ENCODE peak calls at places on chromosomes 13 and 19, in four cellular contexts. One of them, this sample, is unnamed.

GRCh38 chr13:37109080-37109678 is 3.7 kb upstream of the CSNK1A1L start:
- DNase-seq in kidney: no peak
- DNase-seq in uterus: no peak
- DNase-seq in breast epithelium: no peak
- DNase-seq in this sample: no peak

GRCh38 chr13:113034451-113035208 is 65.6 kb downstream of the MCF2L start:
- DNase-seq in kidney: peak; percentile 68
- DNase-seq in uterus: peak; percentile 55
- DNase-seq in breast epithelium: no peak
- DNase-seq in this sample: peak; percentile 53

GRCh38 chr13:109785141-109785891 is 1.1 kb downstream of the IRS2 start:
- DNase-seq in kidney: peak; percentile 89
- DNase-seq in uterus: peak; percentile 46
- DNase-seq in breast epithelium: no peak
- DNase-seq in this sample: peak; percentile 53

GRCh38 chr13:68995972-68996670 is 1111.5 kb upstream of the ATXN8OS start:
- DNase-seq in kidney: no peak
- DNase-seq in uterus: no peak
- DNase-seq in breast epithelium: no peak
- DNase-seq in this sample: no peak

GRCh38 chr13:76067850-76068249 is 431.7 kb downstream of the LMO7 start:
- DNase-seq in kidney: no peak
- DNase-seq in uterus: no peak
- DNase-seq in breast epithelium: no peak
- DNase-seq in this sample: no peak

GRCh38 chr19:40241809-40242384 is 15.4 kb upstream of the CCNP start:
- DNase-seq in kidney: peak; percentile 66
- DNase-seq in uterus: peak; percentile 70
- DNase-seq in breast epithelium: no peak
- DNase-seq in this sample: peak; percentile 78

GRCh38 chr19:41457241-41457640 is 14.3 kb downstream of the ERICH4 start:
- DNase-seq in kidney: no peak
- DNase-seq in uterus: no peak
- DNase-seq in breast epithelium: no peak
- DNase-seq in this sample: no peak

GRCh38 chr13:25001807-25002206 is 94.1 kb upstream of the PABPC3 start:
- DNase-seq in kidney: no peak
- DNase-seq in uterus: no peak
- DNase-seq in breast epithelium: no peak
- DNase-seq in this sample: no peak

GRCh38 chr13:113539822-113540221 is 44.7 kb upstream of the TFDP1 start:
- DNase-seq in kidney: no peak
- DNase-seq in uterus: no peak
- DNase-seq in breast epithelium: peak; percentile 22
- DNase-seq in this sample: no peak

GRCh38 chr19:46466536-46467199 is 4.7 kb downstream of the PNMA8A start:
- DNase-seq in kidney: peak; percentile 84
- DNase-seq in uterus: peak; percentile 71
- DNase-seq in breast epithelium: no peak
- DNase-seq in this sample: no peak

GRCh38 chr13:99997702-99998219 is 16.2 kb downstream of the ZIC2 start:
- DNase-seq in kidney: no peak
- DNase-seq in uterus: no peak
- DNase-seq in breast epithelium: no peak
- DNase-seq in this sample: no peak

GRCh38 chr13:99993660-99994455 is 12.3 kb downstream of the ZIC2 start:
- DNase-seq in kidney: no peak
- DNase-seq in uterus: no peak
- DNase-seq in breast epithelium: no peak
- DNase-seq in this sample: no peak

GRCh38 chr13:99995104-99995502 is 13.5 kb downstream of the ZIC2 start:
- DNase-seq in kidney: no peak
- DNase-seq in uterus: no peak
- DNase-seq in breast epithelium: no peak
- DNase-seq in this sample: no peak

GRCh38 chr13:99996177-99996705 is 14.7 kb downstream of the ZIC2 start:
- DNase-seq in kidney: no peak
- DNase-seq in uterus: no peak
- DNase-seq in breast epithelium: no peak
- DNase-seq in this sample: no peak

DNA sequence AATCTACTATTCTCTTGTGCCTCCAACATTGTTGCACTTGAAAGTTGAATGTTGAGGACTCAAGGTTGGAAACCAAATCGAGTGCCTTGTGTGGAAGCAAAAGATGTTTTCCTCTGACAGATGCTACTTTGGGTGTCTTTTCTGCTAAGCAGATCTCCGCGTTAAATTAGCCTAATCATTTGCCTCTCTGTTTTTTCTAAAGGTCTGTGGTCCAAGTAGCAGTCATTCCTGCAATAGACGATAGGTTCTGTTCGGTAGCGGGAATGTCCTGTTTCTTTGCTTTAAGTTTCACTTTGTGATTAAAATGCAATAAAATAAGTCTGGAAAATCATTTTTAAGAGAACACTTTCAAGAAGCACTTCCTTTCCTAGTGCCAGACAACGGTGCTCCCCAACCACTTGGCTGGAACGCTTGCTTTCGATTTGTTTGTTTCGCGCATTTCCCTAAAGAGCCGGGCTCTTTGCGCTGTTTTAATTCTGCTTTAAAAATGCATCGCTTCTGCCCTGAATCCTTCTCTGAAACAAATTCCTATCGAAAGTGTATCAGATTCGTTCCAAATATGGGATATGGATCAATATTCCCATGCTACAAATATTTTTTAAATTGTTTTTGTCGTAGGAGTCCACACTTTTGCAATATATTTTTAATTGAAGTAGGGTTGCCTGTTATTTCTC is 14.1 kb downstream of the ZIC2 start:
- DNase-seq in kidney: no peak
- DNase-seq in uterus: no peak
- DNase-seq in breast epithelium: no peak
- DNase-seq in this sample: no peak
- H3K4me1 ChIP-seq in kidney: no peaks in the 10 kb centered on the region
- H3K4me1 ChIP-seq in uterus: no peaks in the 10 kb centered on the region
- H3K4me1 ChIP-seq in breast epithelium: no peaks in the 10 kb centered on the region
- H3K4me1 ChIP-seq in this sample: no peaks in the 10 kb centered on the region

GRCh38 chr13:21672811-21673591 is 2.1 kb downstream of the FGF9 start:
- DNase-seq in kidney: peak; percentile 78
- DNase-seq in uterus: no peak
- DNase-seq in breast epithelium: no peak
- DNase-seq in this sample: no peak

GRCh38 chr13:21675095-21676007 is 4.5 kb downstream of the FGF9 start:
- DNase-seq in kidney: peak; percentile 87
- DNase-seq in uterus: no peak
- DNase-seq in breast epithelium: no peak
- DNase-seq in this sample: peak; percentile 60

GRCh38 chr13:21674271-21675009 is 3.6 kb downstream of the FGF9 start:
- DNase-seq in kidney: peak; percentile 69
- DNase-seq in uterus: no peak
- DNase-seq in breast epithelium: no peak
- DNase-seq in this sample: peak; percentile 44

GRCh38 chr13:21671793-21672680 is 1.2 kb downstream of the FGF9 start:
- DNase-seq in kidney: no peak
- DNase-seq in uterus: no peak
- DNase-seq in breast epithelium: no peak
- DNase-seq in this sample: no peak

GRCh38 chr13:21673592-21674270 is 2.9 kb downstream of the FGF9 start:
- DNase-seq in kidney: peak; percentile 75
- DNase-seq in uterus: no peak
- DNase-seq in breast epithelium: no peak
- DNase-seq in this sample: peak; percentile 35
- TF ChIP-seq CTCF in kidney: no peak
- TF ChIP-seq CTCF in uterus: no peak
- TF ChIP-seq CTCF in breast epithelium: no peak
- TF ChIP-seq CTCF in this sample: no peak

DNA sequence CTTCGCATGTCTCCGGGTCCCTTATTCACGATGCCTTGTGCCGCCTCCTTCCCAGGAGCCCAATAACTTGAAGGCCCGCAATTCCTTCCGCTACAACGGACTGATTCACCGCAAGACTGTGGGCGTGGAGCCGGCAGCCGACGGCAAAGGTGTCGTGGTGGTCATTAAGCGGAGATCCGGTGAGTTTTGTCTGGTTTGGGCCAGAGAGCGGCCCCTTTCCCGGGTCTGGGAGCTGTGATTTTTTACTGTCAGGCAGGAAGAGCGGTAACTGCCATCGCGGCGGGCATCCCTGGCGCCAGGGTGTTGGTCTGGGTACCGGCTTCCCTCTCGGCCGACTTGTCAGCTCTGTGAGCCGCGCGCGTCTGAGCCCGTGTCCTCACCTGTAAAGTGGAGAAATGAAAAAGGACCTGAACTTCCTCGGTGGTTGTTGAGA is 799 bp downstream of the RPL28 start:
- DNase-seq in kidney: peak; percentile 82
- DNase-seq in uterus: no peak
- DNase-seq in breast epithelium: no peak
- DNase-seq in this sample: no peak
- H3K4me1 ChIP-seq in kidney: peaks cover 46% of the 10 kb centered on the region
- H3K4me1 ChIP-seq in uterus: peaks cover 30% of the 10 kb centered on the region
- H3K4me1 ChIP-seq in breast epithelium: peaks cover 25% of the 10 kb centered on the region
- H3K4me1 ChIP-seq in this sample: peaks cover 19% of the 10 kb centered on the region

GRCh38 chr13:66995366-66995663 is 234.8 kb downstream of the PCDH9 start:
- DNase-seq in kidney: no peak
- DNase-seq in uterus: no peak
- DNase-seq in breast epithelium: no peak
- DNase-seq in this sample: no peak

GRCh38 chr13:66992683-66993082 is 237.5 kb downstream of the PCDH9 start:
- DNase-seq in kidney: no peak
- DNase-seq in uterus: no peak
- DNase-seq in breast epithelium: no peak
- DNase-seq in this sample: no peak

GRCh38 chr13:66992183-66992582 is 238.0 kb downstream of the PCDH9 start:
- DNase-seq in kidney: no peak
- DNase-seq in uterus: no peak
- DNase-seq in breast epithelium: no peak
- DNase-seq in this sample: no peak

GRCh38 chr13:66994498-66995365 is 235.4 kb downstream of the PCDH9 start:
- DNase-seq in kidney: no peak
- DNase-seq in uterus: no peak
- DNase-seq in breast epithelium: no peak
- DNase-seq in this sample: no peak

GRCh38 chr13:66994097-66994496 is 236.0 kb downstream of the PCDH9 start:
- DNase-seq in kidney: peak; percentile 79
- DNase-seq in uterus: no peak
- DNase-seq in breast epithelium: peak; percentile 57
- DNase-seq in this sample: peak; percentile 65
- TF ChIP-seq CTCF in kidney: peak; percentile 58
- TF ChIP-seq CTCF in uterus: no peak
- TF ChIP-seq CTCF in breast epithelium: peak; percentile 43
- TF ChIP-seq CTCF in this sample: peak; percentile 51

DNA sequence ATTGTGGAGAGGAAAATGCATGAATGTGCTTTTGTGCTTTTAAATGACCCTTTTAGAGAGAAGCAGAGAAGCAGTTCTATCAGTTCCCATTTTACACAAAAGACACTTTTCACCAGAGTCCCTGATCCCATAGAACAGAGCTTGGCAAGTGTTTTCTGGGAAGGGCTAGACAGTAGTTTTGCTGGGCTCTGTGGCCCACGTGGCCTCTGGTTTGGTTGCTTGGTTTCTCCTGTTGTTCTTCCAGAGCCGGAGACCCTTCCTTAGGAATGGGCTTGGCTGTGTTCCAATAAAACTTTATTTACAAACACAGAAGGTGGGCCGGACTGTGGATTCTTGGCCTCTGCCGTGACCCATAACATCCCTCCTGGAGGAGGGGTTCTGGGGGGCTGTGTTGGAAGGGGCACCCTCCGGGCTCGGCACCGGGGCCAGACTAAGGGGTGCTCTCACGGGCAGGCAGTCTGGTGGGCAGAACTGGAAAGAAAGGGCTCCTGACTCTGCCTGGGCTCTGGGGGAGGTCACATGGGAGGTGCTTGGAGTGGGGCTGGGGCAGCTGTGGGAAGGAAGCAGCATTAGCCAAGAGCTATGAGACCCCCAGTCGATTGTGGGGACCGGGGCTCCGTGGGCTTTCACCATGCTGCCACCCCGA is 3.2 kb downstream of the SPPL2B start:
- DNase-seq in kidney: peak; percentile 42
- DNase-seq in uterus: no peak
- DNase-seq in breast epithelium: no peak
- DNase-seq in this sample: no peak
- H3K4me1 ChIP-seq in kidney: peaks cover 44% of the 10 kb centered on the region
- H3K4me1 ChIP-seq in uterus: peaks cover 24% of the 10 kb centered on the region
- H3K4me1 ChIP-seq in breast epithelium: peaks cover 15% of the 10 kb centered on the region
- H3K4me1 ChIP-seq in this sample: peaks cover 30% of the 10 kb centered on the region

DNA sequence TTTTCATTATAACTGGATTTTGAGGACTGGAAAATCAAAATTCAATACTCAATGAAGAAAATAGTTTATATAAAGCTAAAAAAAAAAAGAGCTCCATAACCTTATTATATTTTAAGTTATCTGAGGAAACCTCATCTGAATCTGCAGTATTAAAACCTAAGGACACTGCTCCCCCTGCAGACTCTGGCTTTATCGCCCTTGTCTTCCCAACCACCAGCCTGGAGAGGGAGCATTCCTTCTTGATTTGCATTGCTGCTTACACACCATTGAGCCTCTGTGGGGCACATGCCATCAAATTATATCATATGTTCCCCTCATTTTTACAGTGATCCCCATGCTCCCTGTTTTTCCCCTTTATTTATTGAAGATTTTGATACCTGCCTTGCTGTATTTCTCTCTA is 871.4 kb upstream of the GPC6 start:
- DNase-seq in kidney: no peak
- DNase-seq in uterus: no peak
- DNase-seq in breast epithelium: no peak
- DNase-seq in this sample: no peak
- TF ChIP-seq CTCF in kidney: no peak
- TF ChIP-seq CTCF in uterus: no peak
- TF ChIP-seq CTCF in breast epithelium: no peak
- TF ChIP-seq CTCF in this sample: peak; percentile 41

GRCh38 chr19:16444273-16444597 is 27.5 kb downstream of the EPS15L1 start:
- DNase-seq in kidney: no peak
- DNase-seq in uterus: no peak
- DNase-seq in breast epithelium: no peak
- DNase-seq in this sample: no peak
- H3K4me1 ChIP-seq in kidney: peaks cover 33% of the 10 kb centered on the region
- H3K4me1 ChIP-seq in uterus: peaks cover 12% of the 10 kb centered on the region
- H3K4me1 ChIP-seq in breast epithelium: peaks cover 15% of the 10 kb centered on the region
- H3K4me1 ChIP-seq in this sample: peaks cover 83% of the 10 kb centered on the region

DNA sequence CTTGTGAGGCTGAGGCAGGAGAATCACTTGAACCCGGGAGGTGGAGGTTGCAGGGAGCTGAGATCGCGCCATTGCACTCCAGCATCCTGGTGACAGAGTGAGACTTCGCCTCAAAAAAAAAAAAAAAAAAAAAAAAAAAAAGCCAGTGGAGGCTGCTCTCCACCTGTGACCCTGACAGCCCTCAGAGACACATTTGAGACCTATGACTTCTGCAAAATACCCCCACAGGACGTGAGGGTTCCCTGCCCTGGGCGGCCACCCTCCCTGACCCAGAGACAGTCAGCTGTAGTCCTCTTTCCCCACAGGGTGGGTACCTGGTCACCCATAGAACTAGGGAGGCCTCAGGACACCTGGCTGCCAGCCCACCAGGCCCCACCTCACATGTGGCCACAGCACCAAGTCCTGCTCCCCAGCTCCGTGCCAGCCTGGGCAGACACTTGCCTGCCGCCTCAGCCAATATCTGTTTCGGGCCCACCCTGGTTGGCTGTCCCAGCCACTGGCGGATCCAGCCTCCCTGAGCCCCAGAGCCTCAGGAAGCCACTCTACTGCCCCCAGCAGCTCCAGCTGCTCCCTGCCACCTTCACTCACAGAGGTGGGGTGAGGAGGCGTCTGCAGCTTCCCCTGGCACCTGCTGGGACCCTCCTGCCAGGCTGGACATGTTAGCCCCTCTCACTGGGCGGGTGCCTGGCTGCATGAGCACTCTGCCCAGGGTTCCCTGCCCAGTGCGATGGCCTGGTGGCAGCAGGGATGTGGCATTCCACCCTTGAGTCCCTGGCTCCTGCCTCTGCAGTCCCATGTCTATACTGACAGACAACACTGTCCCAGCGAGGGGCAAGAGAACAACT is 7.0 kb downstream of the MKNK2 start:
- DNase-seq in kidney: peak; percentile 70
- DNase-seq in uterus: peak; percentile 21
- DNase-seq in breast epithelium: no peak
- DNase-seq in this sample: no peak
- TF ChIP-seq CTCF in kidney: no peak
- TF ChIP-seq CTCF in uterus: no peak
- TF ChIP-seq CTCF in breast epithelium: no peak
- TF ChIP-seq CTCF in this sample: no peak